ENCODE peak calls at places on chromosomes 1 and 21, in eight cellular contexts. One of them, this sample, is unnamed.

GRCh38 chr1:55209247-55209646 is 5.9 kb downstream of the USP24 start:
- DNase-seq in stimulated activated CD4-positive, alpha-beta T cell treated with anti-CD3 and anti-CD28 coated beads, Interleukin-12 subunit alpha, Interleukin-12 subunit beta, amount 100 ng/mL, for 4 hours: no peak
- DNase-seq in renal cortical epithelial cell: no peak
- DNase-seq in AG20443: no peak
- DNase-seq in brain microvascular endothelial cell: no peak
- DNase-seq in neural progenitor cell: peak; percentile 40
- DNase-seq in iris pigment epithelial cell: no peak
- DNase-seq in Daoy: no peak
- DNase-seq in this sample: no peak

GRCh38 chr1:56569661-56570060 is 9.7 kb downstream of the PLPP3 start:
- DNase-seq in stimulated activated CD4-positive, alpha-beta T cell treated with anti-CD3 and anti-CD28 coated beads, Interleukin-12 subunit alpha, Interleukin-12 subunit beta, amount 100 ng/mL, for 4 hours: no peak
- DNase-seq in renal cortical epithelial cell: peak; percentile 63
- DNase-seq in AG20443: no peak
- DNase-seq in brain microvascular endothelial cell: no peak
- DNase-seq in neural progenitor cell: no peak
- DNase-seq in iris pigment epithelial cell: no peak
- DNase-seq in Daoy: no peak
- DNase-seq in this sample: peak; percentile 19

GRCh38 chr1:1335792-1336248 is 4.7 kb downstream of the TAS1R3 start:
- DNase-seq in stimulated activated CD4-positive, alpha-beta T cell treated with anti-CD3 and anti-CD28 coated beads, Interleukin-12 subunit alpha, Interleukin-12 subunit beta, amount 100 ng/mL, for 4 hours: no peak
- DNase-seq in renal cortical epithelial cell: no peak
- DNase-seq in AG20443: no peak
- DNase-seq in brain microvascular endothelial cell: no peak
- DNase-seq in neural progenitor cell: no peak
- DNase-seq in iris pigment epithelial cell: no peak
- DNase-seq in Daoy: no peak
- DNase-seq in this sample: no peak

GRCh38 chr1:52268372-52268771 is 97.6 kb downstream of the CC2D1B start:
- DNase-seq in stimulated activated CD4-positive, alpha-beta T cell treated with anti-CD3 and anti-CD28 coated beads, Interleukin-12 subunit alpha, Interleukin-12 subunit beta, amount 100 ng/mL, for 4 hours: no peak
- DNase-seq in renal cortical epithelial cell: peak; percentile 26
- DNase-seq in AG20443: peak; percentile 9
- DNase-seq in brain microvascular endothelial cell: peak; percentile 18
- DNase-seq in neural progenitor cell: peak; percentile 13
- DNase-seq in iris pigment epithelial cell: peak; percentile 51
- DNase-seq in Daoy: no peak
- DNase-seq in this sample: no peak

GRCh38 chr1:226119169-226119568 is 56.7 kb downstream of the H3-3A start:
- DNase-seq in stimulated activated CD4-positive, alpha-beta T cell treated with anti-CD3 and anti-CD28 coated beads, Interleukin-12 subunit alpha, Interleukin-12 subunit beta, amount 100 ng/mL, for 4 hours: no peak
- DNase-seq in renal cortical epithelial cell: no peak
- DNase-seq in AG20443: no peak
- DNase-seq in brain microvascular endothelial cell: no peak
- DNase-seq in neural progenitor cell: no peak
- DNase-seq in iris pigment epithelial cell: no peak
- DNase-seq in Daoy: no peak
- DNase-seq in this sample: no peak

GRCh38 chr1:50139339-50139738 is 30.6 kb downstream of the ELAVL4 start:
- DNase-seq in stimulated activated CD4-positive, alpha-beta T cell treated with anti-CD3 and anti-CD28 coated beads, Interleukin-12 subunit alpha, Interleukin-12 subunit beta, amount 100 ng/mL, for 4 hours: no peak
- DNase-seq in renal cortical epithelial cell: no peak
- DNase-seq in AG20443: no peak
- DNase-seq in brain microvascular endothelial cell: no peak
- DNase-seq in neural progenitor cell: no peak
- DNase-seq in iris pigment epithelial cell: no peak
- DNase-seq in Daoy: no peak
- DNase-seq in this sample: no peak

GRCh38 chr21:44407493-44407892 is 47.8 kb upstream of the LRRC3 start:
- DNase-seq in stimulated activated CD4-positive, alpha-beta T cell treated with anti-CD3 and anti-CD28 coated beads, Interleukin-12 subunit alpha, Interleukin-12 subunit beta, amount 100 ng/mL, for 4 hours: peak; percentile 41
- DNase-seq in renal cortical epithelial cell: no peak
- DNase-seq in AG20443: peak; percentile 5
- DNase-seq in brain microvascular endothelial cell: no peak
- DNase-seq in neural progenitor cell: peak; percentile 0
- DNase-seq in iris pigment epithelial cell: no peak
- DNase-seq in Daoy: no peak
- DNase-seq in this sample: no peak

GRCh38 chr1:7659514-7659913 is 111.6 kb upstream of the VAMP3 start:
- DNase-seq in stimulated activated CD4-positive, alpha-beta T cell treated with anti-CD3 and anti-CD28 coated beads, Interleukin-12 subunit alpha, Interleukin-12 subunit beta, amount 100 ng/mL, for 4 hours: no peak
- DNase-seq in renal cortical epithelial cell: no peak
- DNase-seq in AG20443: no peak
- DNase-seq in brain microvascular endothelial cell: no peak
- DNase-seq in neural progenitor cell: no peak
- DNase-seq in iris pigment epithelial cell: no peak
- DNase-seq in Daoy: no peak
- DNase-seq in this sample: no peak

GRCh38 chr1:192263436-192263835 is 53.4 kb upstream of the RGS21 start:
- DNase-seq in stimulated activated CD4-positive, alpha-beta T cell treated with anti-CD3 and anti-CD28 coated beads, Interleukin-12 subunit alpha, Interleukin-12 subunit beta, amount 100 ng/mL, for 4 hours: no peak
- DNase-seq in renal cortical epithelial cell: peak; percentile 58
- DNase-seq in AG20443: no peak
- DNase-seq in brain microvascular endothelial cell: peak; percentile 56
- DNase-seq in neural progenitor cell: no peak
- DNase-seq in iris pigment epithelial cell: peak; percentile 86
- DNase-seq in Daoy: peak; percentile 26
- DNase-seq in this sample: peak; percentile 31

GRCh38 chr1:49436865-49437264 is 586.9 kb downstream of the AGBL4 start:
- DNase-seq in stimulated activated CD4-positive, alpha-beta T cell treated with anti-CD3 and anti-CD28 coated beads, Interleukin-12 subunit alpha, Interleukin-12 subunit beta, amount 100 ng/mL, for 4 hours: no peak
- DNase-seq in renal cortical epithelial cell: no peak
- DNase-seq in AG20443: no peak
- DNase-seq in brain microvascular endothelial cell: no peak
- DNase-seq in neural progenitor cell: no peak
- DNase-seq in iris pigment epithelial cell: no peak
- DNase-seq in Daoy: no peak
- DNase-seq in this sample: no peak

GRCh38 chr21:34730194-34730593 is 61.4 kb downstream of the CLIC6 start:
- DNase-seq in stimulated activated CD4-positive, alpha-beta T cell treated with anti-CD3 and anti-CD28 coated beads, Interleukin-12 subunit alpha, Interleukin-12 subunit beta, amount 100 ng/mL, for 4 hours: no peak
- DNase-seq in renal cortical epithelial cell: no peak
- DNase-seq in AG20443: no peak
- DNase-seq in brain microvascular endothelial cell: no peak
- DNase-seq in neural progenitor cell: no peak
- DNase-seq in iris pigment epithelial cell: no peak
- DNase-seq in Daoy: no peak
- DNase-seq in this sample: no peak

GRCh38 chr1:109794319-109795132 is 30.8 kb upstream of the EPS8L3 start:
- DNase-seq in stimulated activated CD4-positive, alpha-beta T cell treated with anti-CD3 and anti-CD28 coated beads, Interleukin-12 subunit alpha, Interleukin-12 subunit beta, amount 100 ng/mL, for 4 hours: no peak
- DNase-seq in renal cortical epithelial cell: peak; percentile 71
- DNase-seq in AG20443: no peak
- DNase-seq in brain microvascular endothelial cell: no peak
- DNase-seq in neural progenitor cell: no peak
- DNase-seq in iris pigment epithelial cell: no peak
- DNase-seq in Daoy: peak; percentile 41
- DNase-seq in this sample: no peak

GRCh38 chr21:29228306-29228705 is 70.4 kb upstream of the BACH1 start:
- DNase-seq in stimulated activated CD4-positive, alpha-beta T cell treated with anti-CD3 and anti-CD28 coated beads, Interleukin-12 subunit alpha, Interleukin-12 subunit beta, amount 100 ng/mL, for 4 hours: no peak
- DNase-seq in renal cortical epithelial cell: no peak
- DNase-seq in AG20443: no peak
- DNase-seq in brain microvascular endothelial cell: peak; percentile 65
- DNase-seq in neural progenitor cell: no peak
- DNase-seq in iris pigment epithelial cell: peak; percentile 75
- DNase-seq in Daoy: no peak
- DNase-seq in this sample: no peak

GRCh38 chr1:1753607-1754005 is 24.7 kb downstream of the NADK start:
- DNase-seq in stimulated activated CD4-positive, alpha-beta T cell treated with anti-CD3 and anti-CD28 coated beads, Interleukin-12 subunit alpha, Interleukin-12 subunit beta, amount 100 ng/mL, for 4 hours: no peak
- DNase-seq in renal cortical epithelial cell: no peak
- DNase-seq in AG20443: peak; percentile 5
- DNase-seq in brain microvascular endothelial cell: no peak
- DNase-seq in neural progenitor cell: no peak
- DNase-seq in iris pigment epithelial cell: no peak
- DNase-seq in Daoy: no peak
- DNase-seq in this sample: no peak

GRCh38 chr21:17089121-17089520 is 423.7 kb upstream of the CXADR start:
- DNase-seq in stimulated activated CD4-positive, alpha-beta T cell treated with anti-CD3 and anti-CD28 coated beads, Interleukin-12 subunit alpha, Interleukin-12 subunit beta, amount 100 ng/mL, for 4 hours: no peak
- DNase-seq in renal cortical epithelial cell: no peak
- DNase-seq in AG20443: no peak
- DNase-seq in brain microvascular endothelial cell: no peak
- DNase-seq in neural progenitor cell: no peak
- DNase-seq in iris pigment epithelial cell: no peak
- DNase-seq in Daoy: no peak
- DNase-seq in this sample: no peak

GRCh38 chr1:196466656-196467055 is 141.6 kb downstream of the KCNT2 start:
- DNase-seq in stimulated activated CD4-positive, alpha-beta T cell treated with anti-CD3 and anti-CD28 coated beads, Interleukin-12 subunit alpha, Interleukin-12 subunit beta, amount 100 ng/mL, for 4 hours: no peak
- DNase-seq in renal cortical epithelial cell: peak; percentile 95
- DNase-seq in AG20443: peak; percentile 33
- DNase-seq in brain microvascular endothelial cell: peak; percentile 43
- DNase-seq in neural progenitor cell: no peak
- DNase-seq in iris pigment epithelial cell: peak; percentile 92
- DNase-seq in Daoy: peak; percentile 62
- DNase-seq in this sample: peak; percentile 68

GRCh38 chr1:43324810-43325209 is 12.8 kb upstream of the MPL start:
- DNase-seq in stimulated activated CD4-positive, alpha-beta T cell treated with anti-CD3 and anti-CD28 coated beads, Interleukin-12 subunit alpha, Interleukin-12 subunit beta, amount 100 ng/mL, for 4 hours: no peak
- DNase-seq in renal cortical epithelial cell: no peak
- DNase-seq in AG20443: no peak
- DNase-seq in brain microvascular endothelial cell: no peak
- DNase-seq in neural progenitor cell: no peak
- DNase-seq in iris pigment epithelial cell: no peak
- DNase-seq in Daoy: no peak
- DNase-seq in this sample: no peak

GRCh38 chr1:229223498-229223897 is 47.4 kb upstream of the RAB4A start:
- DNase-seq in stimulated activated CD4-positive, alpha-beta T cell treated with anti-CD3 and anti-CD28 coated beads, Interleukin-12 subunit alpha, Interleukin-12 subunit beta, amount 100 ng/mL, for 4 hours: no peak
- DNase-seq in renal cortical epithelial cell: no peak
- DNase-seq in AG20443: no peak
- DNase-seq in brain microvascular endothelial cell: no peak
- DNase-seq in neural progenitor cell: no peak
- DNase-seq in iris pigment epithelial cell: no peak
- DNase-seq in Daoy: no peak
- DNase-seq in this sample: no peak

GRCh38 chr1:3125078-3125477 is 56.1 kb downstream of the PRDM16 start:
- DNase-seq in stimulated activated CD4-positive, alpha-beta T cell treated with anti-CD3 and anti-CD28 coated beads, Interleukin-12 subunit alpha, Interleukin-12 subunit beta, amount 100 ng/mL, for 4 hours: no peak
- DNase-seq in renal cortical epithelial cell: no peak
- DNase-seq in AG20443: no peak
- DNase-seq in brain microvascular endothelial cell: no peak
- DNase-seq in neural progenitor cell: peak; percentile 67
- DNase-seq in iris pigment epithelial cell: no peak
- DNase-seq in Daoy: no peak
- DNase-seq in this sample: no peak

This sample was measured in NCI-H226.